ENCODE peak calls at places on chromosomes 16 and 17, in four cellular contexts. W is HCT116, U is GM12878, V is K562. A is an unnamed sample.

GRCh38 chr16:17578921-17579876 is 108.4 kb upstream of the XYLT1 start:
- DNase-seq in V (peak), W (peak), U (peak), A (peak)

GRCh38 chr17:76107507-76107906 is 3.9 kb upstream of the EXOC7 start:
- DNase-seq in W (peak), V (no peak), U (no peak), A (no peak)

GRCh38 chr16:77905356-77905920 is 116.9 kb upstream of the CLEC3A start:
- DNase-seq in V (no peak), W (no peak), U (no peak), A (no peak)

GRCh38 chr17:4753392-4753791 is 13.7 kb upstream of the CXCL16 start:
- DNase-seq in W (no peak), U (no peak), V (no peak), A (no peak)

GRCh38 chr17:34379876-34380275 is 16.8 kb upstream of the CCL1 start:
- DNase-seq in V (no peak), W (no peak), U (no peak), A (no peak)

GRCh38 chr16:64287667-64288521 is 834.0 kb downstream of the CDH11 start:
- DNase-seq in W (no peak), V (no peak), U (no peak), A (no peak)

GRCh38 chr17:39525801-39526506 is 64.7 kb downstream of the CDK12 start:
- DNase-seq in V (no peak), W (no peak), U (no peak), A (no peak)

GRCh38 chr16:585351-585750 is 4.5 kb upstream of the RAB40C start:
- DNase-seq in U (no peak), V (no peak), W (no peak), A (no peak)

GRCh38 chr16:85475233-85475632 is 137.9 kb upstream of the GSE1 start:
- DNase-seq in U (no peak), V (no peak), W (no peak), A (no peak)

GRCh38 chr16:84922351-84923135 is 88.8 kb downstream of the ZDHHC7 start:
- DNase-seq in V (no peak), U (no peak), W (no peak), A (no peak)

GRCh38 chr17:67260051-67260987 is 15.3 kb upstream of the HELZ start:
- DNase-seq in W (no peak), U (no peak), V (no peak), A (no peak)

GRCh38 chr16:89557230-89557935 is 3.1 kb upstream of the RPL13 start:
- DNase-seq in V (peak), U (no peak), W (peak), A (peak)

GRCh38 chr17:63446218-63446980 is at the start of gene CYB561:
- DNase-seq in U (no peak), W (peak), V (peak), A (no peak)

GRCh38 chr17:43814026-43814425 is 18.9 kb downstream of the MPP3 start:
- DNase-seq in U (no peak), V (no peak), W (no peak), A (peak)

GRCh38 chr17:29782917-29783316 is 147.1 kb downstream of the SSH2 start:
- DNase-seq in W (no peak), V (no peak), U (no peak), A (no peak)

GRCh38 chr16:9567674-9568073 is 476.2 kb downstream of the HAPSTR1 start:
- DNase-seq in V (no peak), W (no peak), U (no peak), A (no peak)

GRCh38 chr17:4365628-4366311 is 705 bp downstream of the UBE2G1 start:
- DNase-seq in V (peak), W (no peak), U (no peak), A (peak)

GRCh38 chr17:72287586-72287985 is 166.8 kb downstream of the SOX9 start:
- DNase-seq in U (no peak), W (no peak), V (no peak), A (no peak)

GRCh38 chr16:18789850-18790706 is at the start of gene RPS15A:
- DNase-seq in W (peak), V (peak), U (peak), A (peak)

GRCh38 chr16:30444231-30445148 is 1.2 kb downstream of the SEPHS2 start:
- DNase-seq in W (no peak), U (no peak), V (peak), A (no peak)

GRCh38 chr16:85137323-85138072 is 25.2 kb upstream of the CIBAR2 start:
- DNase-seq in U (no peak), V (peak), W (no peak), A (no peak)

GRCh38 chr17:2400474-2400866 is 390 bp downstream of the MNT start:
- DNase-seq in U (no peak), W (no peak), V (peak), A (peak)

GRCh38 chr16:27481282-27481934 is 68.3 kb downstream of the GTF3C1 start:
- DNase-seq in U (no peak), W (no peak), V (no peak), A (no peak)

GRCh38 chr16:85195271-85195647 is 83.0 kb upstream of the CIBAR2 start:
- DNase-seq in U (no peak), W (no peak), V (no peak), A (no peak)

GRCh38 chr17:15655162-15655561 is 28.9 kb downstream of the TRIM16 start:
- DNase-seq in W (no peak), V (no peak), U (no peak), A (no peak)

GRCh38 chr16:61836804-61837398 is 199.3 kb downstream of the CDH8 start:
- DNase-seq in V (no peak), W (no peak), U (no peak), A (no peak)

GRCh38 chr17:28777178-28777577 is 33.4 kb downstream of the TRAF4 start:
- DNase-seq in V (no peak), U (no peak), W (no peak), A (no peak)

GRCh38 chr17:36652716-36653115 is 51.3 kb downstream of the MRM1 start:
- DNase-seq in U (no peak), W (no peak), V (no peak), A (no peak)

GRCh38 chr17:42512733-42513251 is 23.2 kb upstream of the NAGLU start:
- DNase-seq in V (no peak), U (no peak), W (no peak), A (no peak)

GRCh38 chr16:57531635-57532220 is 4.6 kb downstream of the CCDC102A start:
- DNase-seq in W (no peak), V (no peak), U (no peak), A (no peak)

GRCh38 chr16:53057658-53058057 is 2.9 kb downstream of the CHD9 start:
- DNase-seq in V (no peak), U (peak), W (no peak), A (no peak)

GRCh38 chr17:8965394-8966168 is at the start of gene PIK3R5:
- DNase-seq in U (no peak), W (no peak), V (peak), A (peak)
- TF ChIP-seq EGR1 in U (peak), W (no peak), V (no peak), A (peak)

GRCh38 chr17:77453613-77454559 is 313.1 kb downstream of the SEC14L1 start:
- DNase-seq in W (no peak), V (peak), U (no peak), A (no peak)

GRCh38 chr17:77451271-77451893 is 310.6 kb downstream of the SEC14L1 start:
- DNase-seq in V (peak), U (no peak), W (no peak), A (peak)

GRCh38 chr17:77449908-77450741 is 309.4 kb downstream of the SEC14L1 start:
- DNase-seq in V (peak), U (no peak), W (no peak), A (peak)

GRCh38 chr17:77450742-77451270 is 310.0 kb downstream of the SEC14L1 start:
- DNase-seq in V (no peak), W (no peak), U (no peak), A (no peak)

GRCh38 chr17:77451894-77452852 is 311.4 kb downstream of the SEC14L1 start:
- DNase-seq in V (no peak), U (no peak), W (no peak), A (no peak)
- TF ChIP-seq EGR1 in V (no peak), U (no peak), W (no peak), A (no peak)

DNA sequence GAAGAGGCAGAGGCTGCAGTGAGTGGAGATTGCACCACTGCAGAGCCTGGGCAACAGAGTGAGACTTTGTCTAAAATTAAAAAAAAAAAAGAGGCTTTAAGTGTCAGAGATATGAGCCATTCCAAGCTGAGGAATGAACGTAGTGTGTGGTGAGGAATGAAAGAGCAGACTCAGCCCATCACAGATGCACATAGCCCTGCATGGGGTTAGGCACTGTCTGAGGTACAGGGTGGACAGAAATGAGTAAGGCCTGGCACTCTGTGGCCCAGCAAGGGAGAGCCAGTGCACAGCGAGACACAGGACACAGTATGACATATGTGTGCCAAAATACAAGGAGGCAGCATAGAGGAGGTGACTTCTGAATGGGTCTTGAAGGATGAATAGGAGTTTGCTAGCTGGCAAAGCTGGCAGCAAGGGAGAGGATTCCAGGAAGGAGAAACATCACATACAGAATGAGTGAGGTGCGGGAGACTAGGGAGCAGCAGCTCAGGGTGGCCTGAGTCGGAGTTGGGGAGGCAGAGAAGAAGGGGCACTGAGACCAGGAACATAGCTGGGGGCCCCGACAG is 8.7 kb upstream of the ZNF469 start:
- DNase-seq in V (no peak), W (no peak), U (no peak), A (no peak)
- TF ChIP-seq EGR1 in V (no peak), W (no peak), U (no peak), A (no peak)

GRCh38 chr16:72502654-72503005 is 330.7 kb upstream of the PMFBP1 start:
- DNase-seq in U (no peak), V (no peak), W (no peak), A (no peak)
- TF ChIP-seq EGR1 in U (no peak), V (no peak), W (no peak), A (no peak)

GRCh38 chr17:18117533-18117932 is 9.0 kb downstream of the MYO15A start:
- DNase-seq in W (no peak), U (no peak), V (no peak), A (no peak)
- TF ChIP-seq EGR1 in W (no peak), U (no peak), V (no peak), A (no peak)

GRCh38 chr17:6070280-6070894 is at the start of gene WSCD1:
- DNase-seq in U (no peak), V (no peak), W (no peak), A (peak)
- TF ChIP-seq EGR1 in U (no peak), V (no peak), W (no peak), A (peak)

GRCh38 chr17:48100591-48101011 is 677 bp downstream of the CBX1 start:
- DNase-seq in W (peak), V (peak), U (no peak), A (peak)
- TF ChIP-seq EGR1 in W (no peak), V (no peak), U (no peak), A (no peak)

DNA sequence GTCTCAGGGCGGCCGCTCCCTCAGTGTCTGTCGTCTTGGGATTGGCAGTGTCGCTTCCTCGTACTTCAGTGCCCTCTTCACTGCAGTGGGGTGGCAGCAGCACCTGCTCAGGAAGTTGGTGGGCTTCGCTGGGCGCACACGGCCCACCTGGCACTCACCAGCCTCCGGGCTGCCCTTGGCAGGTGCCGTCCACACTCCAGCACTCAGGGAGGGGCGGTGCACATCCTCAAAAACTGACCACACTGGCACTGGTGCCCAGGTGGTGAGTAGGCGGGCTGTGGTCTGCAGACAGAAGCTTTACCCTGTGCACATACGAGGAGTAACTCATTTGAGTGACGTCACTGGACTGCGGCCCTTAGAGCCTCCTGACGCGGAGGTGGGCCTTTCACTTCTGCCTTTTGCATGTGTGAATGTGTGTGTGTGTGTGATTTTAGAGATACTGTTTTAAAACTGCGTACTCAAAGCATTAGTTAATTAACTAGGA is 94.6 kb downstream of the BANP start:
- DNase-seq in U (peak), V (no peak), W (no peak), A (no peak)
- TF ChIP-seq EGR1 in U (peak), V (no peak), W (no peak), A (no peak)

A was measured in H1.